ENCODE peak calls at places on chromosomes 13 and 19, in five cellular contexts. One of them, this sample, is unnamed.

GRCh38 chr19:15252398-15253018 is 20.3 kb upstream of the EPHX3 start:
- DNase-seq in activated T-cell treated with anti-CD3 and anti-CD28 coated beads for 1 hour: no peak
- DNase-seq in activated naive CD4-positive, alpha-beta T cell: no peak
- DNase-seq in NT2/D1: no peak
- DNase-seq in Kasumi-1: no peak
- DNase-seq in this sample: no peak

GRCh38 chr13:79722885-79723445 is 242.0 kb downstream of the NDFIP2 start:
- DNase-seq in activated T-cell treated with anti-CD3 and anti-CD28 coated beads for 1 hour: no peak
- DNase-seq in activated naive CD4-positive, alpha-beta T cell: no peak
- DNase-seq in NT2/D1: no peak
- DNase-seq in Kasumi-1: no peak
- DNase-seq in this sample: no peak

GRCh38 chr13:26839682-26840081 is 79.1 kb upstream of the GPR12 start:
- DNase-seq in activated T-cell treated with anti-CD3 and anti-CD28 coated beads for 1 hour: no peak
- DNase-seq in activated naive CD4-positive, alpha-beta T cell: no peak
- DNase-seq in NT2/D1: no peak
- DNase-seq in Kasumi-1: no peak
- DNase-seq in this sample: no peak

GRCh38 chr19:7254590-7254989 is 39.6 kb downstream of the INSR start:
- DNase-seq in activated T-cell treated with anti-CD3 and anti-CD28 coated beads for 1 hour: no peak
- DNase-seq in activated naive CD4-positive, alpha-beta T cell: no peak
- DNase-seq in NT2/D1: no peak
- DNase-seq in Kasumi-1: no peak
- DNase-seq in this sample: no peak

GRCh38 chr13:99969934-99970760 is 1.4 kb downstream of the ZIC5 start:
- DNase-seq in activated T-cell treated with anti-CD3 and anti-CD28 coated beads for 1 hour: no peak
- DNase-seq in activated naive CD4-positive, alpha-beta T cell: no peak
- DNase-seq in NT2/D1: no peak
- DNase-seq in Kasumi-1: peak; percentile 13
- DNase-seq in this sample: no peak

GRCh38 chr13:78609464-78610205 is 6.3 kb upstream of the POU4F1 start:
- DNase-seq in activated T-cell treated with anti-CD3 and anti-CD28 coated beads for 1 hour: no peak
- DNase-seq in activated naive CD4-positive, alpha-beta T cell: no peak
- DNase-seq in NT2/D1: no peak
- DNase-seq in Kasumi-1: no peak
- DNase-seq in this sample: peak; percentile 48

GRCh38 chr13:98048263-98048662 is 94.6 kb upstream of the FARP1 start:
- DNase-seq in activated T-cell treated with anti-CD3 and anti-CD28 coated beads for 1 hour: no peak
- DNase-seq in activated naive CD4-positive, alpha-beta T cell: no peak
- DNase-seq in NT2/D1: no peak
- DNase-seq in Kasumi-1: no peak
- DNase-seq in this sample: no peak

GRCh38 chr13:98142427-98143156 is at the start of gene FARP1:
- DNase-seq in activated T-cell treated with anti-CD3 and anti-CD28 coated beads for 1 hour: no peak
- DNase-seq in activated naive CD4-positive, alpha-beta T cell: no peak
- DNase-seq in NT2/D1: no peak
- DNase-seq in Kasumi-1: no peak
- DNase-seq in this sample: peak; percentile 83

GRCh38 chr19:33553530-33554310 is 32.1 kb upstream of the PEPD start:
- DNase-seq in activated T-cell treated with anti-CD3 and anti-CD28 coated beads for 1 hour: no peak
- DNase-seq in activated naive CD4-positive, alpha-beta T cell: no peak
- DNase-seq in NT2/D1: no peak
- DNase-seq in Kasumi-1: no peak
- DNase-seq in this sample: no peak

GRCh38 chr19:5949792-5950305 is 28.1 kb downstream of the RANBP3 start:
- DNase-seq in activated T-cell treated with anti-CD3 and anti-CD28 coated beads for 1 hour: peak; percentile 12
- DNase-seq in activated naive CD4-positive, alpha-beta T cell: no peak
- DNase-seq in NT2/D1: no peak
- DNase-seq in Kasumi-1: no peak
- DNase-seq in this sample: no peak

GRCh38 chr19:14871619-14872230 is 14.2 kb downstream of the OR7A17 start:
- DNase-seq in activated T-cell treated with anti-CD3 and anti-CD28 coated beads for 1 hour: no peak
- DNase-seq in activated naive CD4-positive, alpha-beta T cell: no peak
- DNase-seq in NT2/D1: no peak
- DNase-seq in Kasumi-1: peak; percentile 38
- DNase-seq in this sample: no peak

GRCh38 chr19:41821003-41821735 is 23.3 kb downstream of the LYPD4 start:
- DNase-seq in activated T-cell treated with anti-CD3 and anti-CD28 coated beads for 1 hour: no peak
- DNase-seq in activated naive CD4-positive, alpha-beta T cell: no peak
- DNase-seq in NT2/D1: peak; percentile 16
- DNase-seq in Kasumi-1: peak; percentile 68
- DNase-seq in this sample: peak; percentile 41

GRCh38 chr19:54551950-54552912 is 21.4 kb upstream of the LILRA2 start:
- DNase-seq in activated T-cell treated with anti-CD3 and anti-CD28 coated beads for 1 hour: no peak
- DNase-seq in activated naive CD4-positive, alpha-beta T cell: no peak
- DNase-seq in NT2/D1: no peak
- DNase-seq in Kasumi-1: no peak
- DNase-seq in this sample: no peak

GRCh38 chr19:58554494-58555368 is at the start of gene CHMP2A:
- DNase-seq in activated T-cell treated with anti-CD3 and anti-CD28 coated beads for 1 hour: peak; percentile 98
- DNase-seq in activated naive CD4-positive, alpha-beta T cell: no peak
- DNase-seq in NT2/D1: peak; percentile 86
- DNase-seq in Kasumi-1: no peak
- DNase-seq in this sample: peak; percentile 97

GRCh38 chr19:20182232-20182785 is 15.3 kb downstream of the ZNF486 start:
- DNase-seq in activated T-cell treated with anti-CD3 and anti-CD28 coated beads for 1 hour: no peak
- DNase-seq in activated naive CD4-positive, alpha-beta T cell: no peak
- DNase-seq in NT2/D1: no peak
- DNase-seq in Kasumi-1: no peak
- DNase-seq in this sample: no peak

GRCh38 chr13:76792680-76793334 is 93.4 kb downstream of the KCTD12 start:
- DNase-seq in activated T-cell treated with anti-CD3 and anti-CD28 coated beads for 1 hour: no peak
- DNase-seq in activated naive CD4-positive, alpha-beta T cell: no peak
- DNase-seq in NT2/D1: no peak
- DNase-seq in Kasumi-1: no peak
- DNase-seq in this sample: no peak

GRCh38 chr13:85597790-85598500 is 201.3 kb downstream of the SLITRK6 start:
- DNase-seq in activated T-cell treated with anti-CD3 and anti-CD28 coated beads for 1 hour: no peak
- DNase-seq in activated naive CD4-positive, alpha-beta T cell: no peak
- DNase-seq in NT2/D1: no peak
- DNase-seq in Kasumi-1: no peak
- DNase-seq in this sample: no peak

GRCh38 chr13:73809561-73809960 is 324.6 kb downstream of the KLF12 start:
- DNase-seq in activated T-cell treated with anti-CD3 and anti-CD28 coated beads for 1 hour: no peak
- DNase-seq in activated naive CD4-positive, alpha-beta T cell: no peak
- DNase-seq in NT2/D1: no peak
- DNase-seq in Kasumi-1: no peak
- DNase-seq in this sample: no peak